ENCODE peak calls at places on chromosome 10, in nine cellular contexts. F is lower lobe of right lung; N is effector memory CD4-positive, alpha-beta T cell; Z is lung; U is psoas muscle; L is CD8-positive, alpha-beta T cell; Q is heart left ventricle; H is endothelial cell of umbilical vein; C is adrenal gland. Y is an unnamed sample.
A peak's percentile ranks its signal among the peaks of the same experiment; 100 is the strongest.

GRCh38 chr10:4291995-4292394 is 507.0 kb upstream of the KLF6 start:
- DNase-seq in C (no peak), N (no peak), Q (peak; percentile 37), H (no peak), Z (no peak), U (peak; percentile 33), L (no peak), F (no peak), Y (no peak)

GRCh38 chr10:1706711-1707110 is 30.6 kb downstream of the ADARB2 start:
- DNase-seq in C (no peak), U (no peak), N (no peak), Q (no peak), F (no peak), L (no peak), H (no peak), Z (no peak), Y (no peak)

GRCh38 chr10:23351914-23352313 is 7.3 kb upstream of the C10orf67 start:
- DNase-seq in U (no peak), L (no peak), C (no peak), Q (no peak), F (no peak), Z (no peak), N (no peak), H (no peak), Y (peak; percentile 24)

GRCh38 chr10:69022611-69023010 is 34.0 kb downstream of the KIFBP start:
- DNase-seq in N (no peak), L (no peak), U (no peak), H (no peak), Z (no peak), C (no peak), Q (no peak), F (no peak), Y (no peak)

GRCh38 chr10:30725661-30726060 is 96.1 kb upstream of the LYZL2 start:
- DNase-seq in H (no peak), N (no peak), L (no peak), Q (no peak), U (no peak), C (no peak), Z (no peak), F (no peak), Y (no peak)

GRCh38 chr10:19922236-19922963 is 106.2 kb downstream of the PLXDC2 start:
- DNase-seq in U (no peak), N (no peak), L (no peak), Q (no peak), F (no peak), Z (no peak), C (peak; percentile 84), H (peak; percentile 76), Y (peak; percentile 83)

GRCh38 chr10:105969884-105970377 is 1194.6 kb downstream of the SORCS1 start:
- DNase-seq in H (no peak), U (no peak), Q (no peak), N (no peak), F (no peak), Z (no peak), C (no peak), L (no peak), Y (no peak)

GRCh38 chr10:70935125-70935625 is 46.8 kb upstream of the PCBD1 start:
- DNase-seq in C (no peak), Q (no peak), Z (no peak), L (no peak), F (no peak), H (no peak), U (no peak), N (no peak), Y (no peak)

GRCh38 chr10:81034376-81034775 is 496.7 kb downstream of the SH2D4B start:
- DNase-seq in U (no peak), L (no peak), C (no peak), Q (no peak), H (no peak), F (no peak), N (no peak), Z (no peak), Y (no peak)

DNA sequence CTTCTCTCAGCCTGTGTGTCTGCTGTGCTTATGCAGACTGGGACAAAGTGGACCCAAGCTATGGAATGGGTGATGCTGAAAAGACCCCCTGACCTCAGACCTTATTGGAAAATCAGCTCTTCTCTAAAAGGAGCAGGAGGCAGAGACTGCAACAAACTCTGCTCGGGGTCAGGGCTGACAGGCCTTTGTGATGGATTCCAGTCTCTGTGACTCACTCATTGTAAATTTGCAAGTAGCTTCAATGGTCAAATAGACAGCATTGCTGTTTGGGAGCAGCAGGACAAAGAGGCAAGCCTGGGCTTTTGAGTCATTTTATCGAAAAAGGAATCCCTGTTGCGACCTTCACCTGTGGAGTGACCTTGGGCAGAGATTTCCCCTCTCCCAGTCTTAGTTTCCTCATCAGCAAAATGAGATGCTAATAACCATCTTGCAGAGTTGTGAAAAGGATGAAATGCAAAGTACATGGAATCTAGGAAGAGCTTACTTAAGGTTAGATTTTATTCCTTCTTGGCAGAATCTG is 26.1 kb upstream of the GPR26 start:
- DNase-seq in U (no peak), C (peak; percentile 1), L (no peak), Q (no peak), N (no peak), F (no peak), Z (no peak), H (no peak), Y (no peak)
- H3K27ac ChIP-seq in U (no peak overlapping the region), C (no peak overlapping the region), L (no peak overlapping the region), Q (no peak overlapping the region), N (no peak overlapping the region), F (no peak overlapping the region), Z (no peak overlapping the region), H (no peak overlapping the region), Y (no peak overlapping the region)

DNA sequence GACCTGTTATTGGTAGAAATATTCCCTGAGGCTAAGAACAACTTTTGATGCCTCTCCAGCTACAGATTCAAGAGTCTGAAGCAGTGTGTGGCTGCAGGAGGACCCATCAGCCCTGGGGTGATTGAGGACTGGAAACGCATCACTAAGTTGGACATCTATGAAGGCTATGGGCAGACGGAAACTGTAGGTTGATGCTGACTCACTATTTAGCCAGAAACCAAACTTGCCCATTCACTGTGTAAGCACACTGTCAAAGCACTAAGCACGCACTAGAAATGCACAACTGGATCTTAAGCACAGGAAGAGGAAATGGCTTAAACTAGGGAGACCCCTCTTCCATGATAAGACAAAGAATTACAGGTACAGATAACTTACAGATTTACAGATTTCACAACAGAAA is 20.8 kb downstream of the ACSM6 start:
- DNase-seq in C (no peak), Z (no peak), N (no peak), Q (no peak), U (no peak), H (no peak), F (no peak), L (no peak), Y (peak; percentile 49)
- H3K36me3 ChIP-seq in C (no peaks in the 10 kb centered on the region), Z (no peaks in the 10 kb centered on the region), N (no peaks in the 10 kb centered on the region), Q (no peaks in the 10 kb centered on the region), U (no peaks in the 10 kb centered on the region), H (no peaks in the 10 kb centered on the region), F (no peaks in the 10 kb centered on the region), L (no peaks in the 10 kb centered on the region), Y (no peaks in the 10 kb centered on the region)

DNA sequence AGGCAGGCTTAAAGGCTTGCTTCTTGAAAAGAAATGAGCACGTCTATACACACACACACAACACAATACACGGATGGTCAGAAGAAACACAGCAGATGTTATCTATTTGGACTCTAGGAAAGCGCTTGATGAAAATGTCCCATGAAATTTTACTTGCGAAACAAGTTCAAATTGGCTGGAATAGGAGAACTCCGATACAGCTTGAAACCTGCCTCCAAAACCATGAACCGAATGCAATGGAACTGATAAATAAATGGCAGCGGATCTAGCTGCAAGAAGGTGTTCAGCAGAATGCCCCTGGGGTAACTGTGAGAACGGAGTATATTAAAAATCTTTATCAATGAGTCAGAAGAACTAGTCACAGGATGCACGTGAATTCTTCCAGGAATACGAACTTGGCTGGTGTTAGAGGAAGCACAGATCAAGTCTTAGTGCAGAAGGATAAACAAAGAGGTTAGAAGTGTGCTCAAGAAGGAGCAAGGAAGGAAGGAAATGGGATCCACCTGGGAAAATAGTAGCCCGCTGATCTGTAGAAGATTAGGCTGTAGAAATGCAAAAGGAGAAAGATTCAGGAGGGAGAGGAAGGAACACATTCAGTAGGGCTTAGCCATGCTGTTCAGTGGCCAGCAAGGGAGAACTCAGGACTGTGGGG is 142.0 kb upstream of the PRKCQ start:
- DNase-seq in C (no peak), L (no peak), F (no peak), U (no peak), Z (no peak), H (peak; percentile 99), N (no peak), Q (no peak), Y (peak; percentile 81)
- H3K27ac ChIP-seq in C (peak overlapping the region; percentile 14), L (no peak overlapping the region), F (no peak overlapping the region), U (peak overlapping the region; percentile 19), Z (no peak overlapping the region), H (peak overlapping the region; percentile 100), N (no peak overlapping the region), Q (peak overlapping the region; percentile 56), Y (peak overlapping the region; percentile 88)

GRCh38 chr10:128078136-128078969 is 47.9 kb downstream of the MKI67 start:
- DNase-seq in N (no peak), H (peak; percentile 39), C (peak; percentile 51), U (no peak), L (no peak), F (no peak), Q (no peak), Z (no peak), Y (no peak)

GRCh38 chr10:128080231-128080630 is 46.0 kb downstream of the MKI67 start:
- DNase-seq in H (no peak), F (no peak), U (no peak), Z (no peak), Q (no peak), C (no peak), N (no peak), L (no peak), Y (no peak)

GRCh38 chr10:128074589-128074988 is 51.6 kb downstream of the MKI67 start:
- DNase-seq in N (no peak), F (no peak), Z (no peak), C (no peak), H (no peak), U (no peak), Q (no peak), L (no peak), Y (no peak)

GRCh38 chr10:128080641-128081040 is 45.6 kb downstream of the MKI67 start:
- DNase-seq in L (no peak), Z (no peak), Q (no peak), C (no peak), U (no peak), H (no peak), F (no peak), N (no peak), Y (no peak)

GRCh38 chr10:128077155-128077875 is 48.9 kb downstream of the MKI67 start:
- DNase-seq in C (no peak), N (no peak), F (no peak), Z (no peak), Q (no peak), U (no peak), H (no peak), L (no peak), Y (no peak)
- H3K36me3 ChIP-seq in C (no peaks in the 10 kb centered on the region), N (peaks cover 86% of the 10 kb centered on the region), F (peaks cover 99% of the 10 kb centered on the region), Z (peaks cover 28% of the 10 kb centered on the region), Q (peaks cover 100% of the 10 kb centered on the region), U (no peaks in the 10 kb centered on the region), H (peaks cover 66% of the 10 kb centered on the region), L (peaks cover 58% of the 10 kb centered on the region), Y (peaks cover 41% of the 10 kb centered on the region)

GRCh38 chr10:59027975-59028640 is 148.3 kb upstream of the PHYHIPL start:
- DNase-seq in U (no peak), H (no peak), N (no peak), Z (no peak), L (no peak), F (no peak), C (no peak), Q (no peak), Y (peak; percentile 59)
- H3K27ac ChIP-seq in U (no peak overlapping the region), H (no peak overlapping the region), N (no peak overlapping the region), Z (no peak overlapping the region), L (no peak overlapping the region), F (no peak overlapping the region), C (no peak overlapping the region), Q (no peak overlapping the region), Y (peak overlapping the region; percentile 50)

GRCh38 chr10:24528960-24529359 is 194.7 kb downstream of the ARHGAP21 start:
- DNase-seq in H (no peak), N (no peak), Q (no peak), L (no peak), C (no peak), Z (no peak), U (no peak), F (no peak), Y (no peak)
- H3K36me3 ChIP-seq in H (no peaks in the 10 kb centered on the region), N (no peaks in the 10 kb centered on the region), Q (peaks cover 47% of the 10 kb centered on the region), L (no peaks in the 10 kb centered on the region), C (no peaks in the 10 kb centered on the region), Z (peaks cover 21% of the 10 kb centered on the region), U (peaks cover 3% of the 10 kb centered on the region), F (peaks cover 82% of the 10 kb centered on the region), Y (peaks cover 29% of the 10 kb centered on the region)